ENCODE peak calls at places on chromosome 15, in four cellular contexts. R, E, L and G are unnamed samples.

GRCh38 chr15:75201609-75202250 is at the start of gene C15orf39:
- DNase-seq in R (peak), E (peak), L (peak), G (peak)

GRCh38 chr15:63992300-63992699 is 54.0 kb downstream of the DAPK2 start:
- DNase-seq in R (no peak), E (no peak), L (no peak), G (no peak)

GRCh38 chr15:63089260-63090043 is 32.2 kb upstream of the LACTB start:
- DNase-seq in R (no peak), E (peak), L (peak), G (no peak)

GRCh38 chr15:27701956-27702355 is 397.2 kb downstream of the OCA2 start:
- DNase-seq in R (no peak), E (no peak), L (no peak), G (no peak)

GRCh38 chr15:28128036-28128435 is 28.9 kb upstream of the OCA2 start:
- DNase-seq in R (peak), E (no peak), L (no peak), G (peak)

GRCh38 chr15:84911879-84912660 is 27.6 kb downstream of the SLC28A1 start:
- DNase-seq in R (peak), E (peak), L (peak), G (peak)

GRCh38 chr15:52787549-52788098 is 2.5 kb downstream of the ONECUT1 start:
- DNase-seq in R (no peak), E (no peak), L (no peak), G (no peak)

GRCh38 chr15:45714501-45715488 is 80.0 kb downstream of the SQOR start:
- DNase-seq in R (no peak), E (peak), L (peak), G (peak)

GRCh38 chr15:100224206-100225185 is 117.3 kb downstream of the ADAMTS17 start:
- DNase-seq in R (no peak), E (no peak), L (no peak), G (no peak)

GRCh38 chr15:59299919-59300617 is 72.6 kb downstream of the MYO1E start:
- DNase-seq in R (peak), E (peak), L (peak), G (no peak)

GRCh38 chr15:89792106-89792805 is 16.1 kb downstream of the MESP2 start:
- DNase-seq in R (no peak), E (no peak), L (no peak), G (no peak)